ENCODE peak calls at places on chromosomes 6 and 20, in eight cellular contexts. N is cardiac fibroblast, G is A673, V is ovary, X is tibial artery, E is OCI-LY7, J is esophagus squamous epithelium, I is IMR-90. T is an unnamed sample.

GRCh38 chr6:42410861-42411260 is 40.9 kb downstream of the TRERF1 start:
- DNase-seq in G (no peak), X (no peak), V (no peak), I (no peak), E (no peak), N (no peak), J (no peak), T (no peak)

GRCh38 chr6:157990321-157991066 is 8.8 kb downstream of the SYNJ2 start:
- DNase-seq in N (no peak), V (no peak), G (peak), X (no peak), J (no peak), E (peak), I (no peak), T (no peak)

GRCh38 chr6:22295145-22295544 is 1.7 kb downstream of the PRL start:
- DNase-seq in E (no peak), N (no peak), I (no peak), J (no peak), X (no peak), V (no peak), G (no peak), T (no peak)

GRCh38 chr6:113642714-113643442 is 214.3 kb upstream of the MARCKS start:
- DNase-seq in G (no peak), N (no peak), I (peak), J (no peak), E (peak), X (no peak), V (no peak), T (no peak)

GRCh38 chr6:85240787-85241186 is 209.1 kb upstream of the NT5E start:
- DNase-seq in X (no peak), I (no peak), N (no peak), V (no peak), E (no peak), J (no peak), G (no peak), T (no peak)

GRCh38 chr6:159874475-159874874 is 16.3 kb upstream of the MAS1 start:
- DNase-seq in G (no peak), V (peak), J (no peak), E (no peak), I (peak), X (peak), N (peak), T (peak)

GRCh38 chr6:112971651-112972050 is 624.5 kb downstream of the RFPL4B start:
- DNase-seq in X (no peak), N (no peak), V (no peak), E (no peak), G (no peak), J (no peak), I (no peak), T (no peak)

GRCh38 chr6:142462260-142462659 is 160.5 kb downstream of the ADGRG6 start:
- DNase-seq in X (no peak), J (no peak), I (no peak), G (peak), V (no peak), E (no peak), N (no peak), T (no peak)

DNA sequence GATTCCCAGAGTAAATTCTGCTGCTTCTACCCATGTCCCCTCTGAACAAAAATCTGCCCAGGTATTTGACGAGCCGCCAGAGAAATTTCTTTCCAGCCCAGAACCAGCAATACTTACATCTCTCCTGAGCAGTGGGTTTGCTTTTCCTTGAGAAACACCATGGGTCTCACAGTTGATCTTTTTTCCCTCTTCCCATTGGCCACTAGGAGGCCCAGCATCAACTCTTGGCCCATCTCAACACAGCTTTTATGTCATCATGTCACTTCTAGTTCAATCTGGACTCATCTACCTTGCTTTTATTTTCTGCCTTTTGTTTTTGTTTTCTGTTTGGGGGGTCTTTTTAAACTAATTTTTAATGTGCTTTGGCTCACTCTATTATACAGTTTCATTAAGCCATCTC is 18.8 kb downstream of the MAFB start:
- DNase-seq in G (no peak), J (no peak), N (no peak), X (no peak), I (no peak), E (no peak), V (no peak), T (no peak)
- TF ChIP-seq CTCF in G (no peak), J (no peak), N (no peak), X (no peak), I (no peak), E (peak), V (no peak), T (no peak)

GRCh38 chr6:29710281-29710941 is 12.8 kb upstream of the HLA-F start:
- DNase-seq in G (no peak), X (no peak), I (no peak), E (no peak), J (no peak), N (no peak), V (no peak), T (no peak)

GRCh38 chr6:29709178-29709576 is 14.1 kb upstream of the HLA-F start:
- DNase-seq in J (no peak), I (no peak), E (no peak), X (no peak), N (no peak), V (no peak), G (no peak), T (no peak)

GRCh38 chr6:29705389-29706231 is 17.6 kb upstream of the HLA-F start:
- DNase-seq in X (no peak), V (no peak), J (no peak), G (peak), E (peak), I (peak), N (peak), T (no peak)

GRCh38 chr6:29702519-29703103 is 20.6 kb upstream of the HLA-F start:
- DNase-seq in N (peak), E (peak), X (peak), I (no peak), G (peak), V (peak), J (no peak), T (no peak)

DNA sequence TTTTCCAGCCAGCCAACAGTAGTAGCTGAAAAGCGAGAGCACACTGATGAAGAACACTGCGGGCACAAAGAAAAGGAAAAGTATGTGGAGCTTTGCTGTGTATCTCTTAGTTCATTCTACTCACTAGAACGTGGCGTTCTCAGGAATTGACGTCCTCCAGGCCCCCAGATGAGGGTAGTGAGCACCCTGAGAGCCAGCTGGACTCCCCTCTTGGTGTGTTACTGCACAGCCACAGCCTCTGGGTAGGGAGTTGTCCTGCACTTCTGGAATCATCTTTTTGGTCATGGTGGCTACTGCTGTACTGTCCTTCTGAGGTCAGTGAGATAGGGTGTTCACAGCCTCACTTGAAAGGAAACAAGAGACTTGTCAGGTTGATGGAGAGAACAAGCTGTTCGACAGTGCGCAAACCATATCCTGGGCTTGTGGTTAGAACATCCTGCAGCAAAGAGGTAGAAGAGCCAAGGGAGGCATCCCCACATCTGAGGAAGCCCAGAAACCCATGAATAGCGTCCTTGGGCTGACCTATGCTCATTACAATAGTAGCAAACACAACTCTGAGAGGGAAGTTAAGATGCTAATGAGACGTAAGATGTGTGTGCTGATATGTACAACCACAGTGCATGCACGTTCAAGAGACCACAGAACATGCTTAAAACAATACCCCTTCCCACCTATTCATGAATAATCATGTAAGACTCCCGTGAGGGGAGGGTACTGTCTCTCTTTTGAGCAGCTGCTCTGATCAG is 14.6 kb upstream of the HLA-F start:
- DNase-seq in I (no peak), E (peak), X (no peak), G (no peak), J (no peak), V (no peak), N (no peak), T (no peak)
- H3K4me3 ChIP-seq in I (no peak), E (peak), X (no peak), G (no peak), J (peak), V (no peak), N (no peak), T (no peak)

DNA sequence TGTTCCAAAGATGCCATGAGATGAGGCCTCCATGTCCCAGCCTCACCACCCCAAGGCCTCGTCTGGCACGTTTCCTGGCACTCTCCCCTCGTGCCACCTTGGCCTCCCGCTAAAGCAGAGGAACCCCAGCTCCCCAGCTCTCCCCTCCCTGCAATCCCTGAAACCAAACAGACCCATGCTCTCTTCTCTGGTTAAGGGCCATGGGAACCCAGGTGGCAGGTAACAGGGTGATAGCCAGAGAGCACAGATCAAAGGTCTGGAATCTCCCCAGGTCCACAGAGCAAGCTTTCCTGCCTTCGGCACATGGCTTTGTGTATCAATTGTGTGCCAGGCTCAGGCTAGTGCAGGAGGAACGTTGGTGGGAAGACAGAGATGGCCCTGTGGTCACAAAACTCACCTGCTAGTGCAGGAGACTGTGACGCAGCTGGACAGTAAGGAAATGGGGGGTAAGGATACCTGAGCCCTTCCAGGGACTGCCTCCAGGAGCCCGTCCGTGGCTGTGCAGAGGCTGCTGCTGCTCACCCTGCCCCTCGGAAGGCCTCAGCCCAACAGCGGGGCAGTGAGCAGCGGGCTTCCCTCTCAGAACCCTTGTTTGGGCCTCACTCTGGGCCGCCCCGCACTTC is 39.0 kb downstream of the MYH7B start:
- DNase-seq in E (no peak), G (no peak), N (no peak), J (no peak), V (no peak), X (no peak), I (no peak), T (no peak)
- TF ChIP-seq CTCF in E (no peak), G (no peak), N (no peak), J (no peak), V (no peak), X (no peak), I (no peak), T (no peak)

GRCh38 chr6:166904101-166904746 is 52.1 kb downstream of the RNASET2 start:
- DNase-seq in I (peak), J (no peak), V (no peak), N (peak), E (no peak), G (peak), X (no peak), T (no peak)
- H3K4me3 ChIP-seq in I (no peak), J (no peak), V (no peak), N (no peak), E (no peak), G (no peak), X (no peak), T (no peak)

GRCh38 chr20:58963060-58963584 is 17.9 kb upstream of the NELFCD start:
- DNase-seq in E (no peak), J (no peak), X (no peak), V (no peak), G (no peak), I (no peak), N (no peak), T (no peak)
- TF ChIP-seq CTCF in E (no peak), J (no peak), X (no peak), V (no peak), G (no peak), I (no peak), N (no peak), T (no peak)

GRCh38 chr20:19185083-19185482 is 27.4 kb upstream of the SLC24A3 start:
- DNase-seq in V (no peak), X (no peak), N (no peak), G (no peak), E (no peak), I (no peak), J (no peak), T (no peak)
- H3K4me3 ChIP-seq in V (no peak), X (no peak), N (no peak), G (no peak), E (no peak), I (no peak), J (no peak), T (no peak)

DNA sequence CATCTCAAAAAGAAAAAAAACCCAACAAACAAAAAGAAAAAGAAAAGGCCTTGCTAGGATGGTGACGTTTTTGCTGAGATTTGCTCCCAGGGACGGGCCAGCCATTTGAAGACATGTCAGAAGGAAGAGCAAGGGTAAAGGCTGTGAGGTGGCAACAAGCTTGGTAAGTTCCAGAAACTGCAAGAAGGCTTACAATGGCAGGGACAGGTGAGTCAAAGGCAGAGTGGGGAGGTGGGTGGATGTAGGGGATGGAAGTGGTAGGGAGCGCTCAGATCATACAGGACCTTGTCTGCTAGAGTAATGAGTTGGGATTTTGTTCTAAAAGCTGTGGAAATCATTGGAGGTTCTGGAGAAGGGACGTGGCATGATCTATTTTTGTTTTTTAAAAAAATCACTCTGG is 4.3 kb downstream of the KIF3B start:
- DNase-seq in J (no peak), V (no peak), N (no peak), E (no peak), X (no peak), G (no peak), I (no peak), T (no peak)
- TF ChIP-seq CTCF in J (no peak), V (no peak), N (no peak), E (no peak), X (no peak), G (no peak), I (no peak), T (no peak)

DNA sequence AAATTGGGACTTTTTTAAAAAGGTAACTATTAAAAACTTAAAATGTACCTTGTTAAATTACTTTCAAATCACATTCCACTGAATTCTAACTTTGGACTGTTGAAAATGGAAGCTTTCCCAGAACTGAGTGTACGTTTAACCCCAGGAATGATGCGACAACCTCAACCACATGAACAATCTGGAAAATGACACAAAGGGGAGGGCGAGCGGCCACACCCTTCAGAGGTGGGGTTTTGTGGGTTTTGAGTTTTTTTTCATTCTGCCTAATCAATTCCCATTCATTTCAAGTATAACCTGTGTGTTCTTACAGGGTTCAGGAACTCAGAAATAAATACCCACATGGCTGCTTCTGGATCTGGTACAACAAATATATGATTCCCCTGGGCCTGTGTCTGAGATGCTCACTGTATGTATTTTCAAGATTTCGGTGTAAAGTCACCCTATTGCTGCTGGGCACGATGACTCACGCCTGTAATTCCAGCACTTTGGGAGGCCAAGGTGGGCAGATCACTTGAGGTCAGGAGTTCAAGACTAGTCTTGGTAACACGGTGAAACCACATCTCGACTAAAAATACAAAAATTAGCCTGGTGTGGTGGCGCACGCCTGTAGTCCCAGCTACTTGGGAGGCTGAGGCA is 21.6 kb downstream of the CNKSR3 start:
- DNase-seq in V (no peak), E (no peak), J (no peak), X (no peak), G (no peak), I (peak), N (peak), T (no peak)
- H3K4me3 ChIP-seq in V (no peak), E (no peak), J (no peak), X (no peak), G (no peak), I (no peak), N (no peak), T (no peak)

DNA sequence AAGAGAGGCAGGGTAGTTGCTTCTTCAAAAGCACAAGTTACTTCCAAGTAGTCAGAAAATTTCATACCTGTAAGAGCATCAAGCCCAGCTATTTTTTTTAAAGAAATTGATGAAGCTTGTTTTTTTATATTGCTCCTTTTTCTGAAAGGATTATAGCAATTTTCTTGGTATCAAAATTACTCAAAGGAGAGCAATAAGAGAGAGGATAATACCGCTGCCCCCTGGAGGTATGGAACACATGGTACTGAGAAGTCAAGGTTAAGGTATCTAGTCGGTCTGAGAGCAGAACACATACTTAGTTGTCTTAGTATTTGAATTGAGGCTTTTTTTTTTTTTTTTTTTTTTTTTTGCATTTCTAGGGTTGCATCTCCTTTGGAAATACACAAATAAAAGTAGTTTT is 59.4 kb downstream of the ADGRF5 start:
- DNase-seq in X (no peak), E (no peak), J (no peak), N (no peak), I (no peak), G (peak), V (no peak), T (no peak)
- TF ChIP-seq CTCF in X (no peak), E (peak), J (no peak), N (no peak), I (no peak), G (peak), V (no peak), T (no peak)

GRCh38 chr20:26354521-26354920 is 657.9 kb upstream of the ZNF337 start:
- DNase-seq in X (no peak), E (no peak), J (no peak), N (no peak), V (no peak), G (no peak), I (no peak), T (no peak)
- H3K4me3 ChIP-seq in X (no peak), E (no peak), J (no peak), N (no peak), V (no peak), G (no peak), I (no peak), T (no peak)